ENCODE peak calls at places on chromosomes 6 and 20, in eight cellular contexts. L, Q, Y, S, J, U, F and C are unnamed samples.

GRCh38 chr20:855466-856360 is 22.2 kb downstream of the FAM110A start:
- DNase-seq in F (no peak), U (no peak), Q (no peak), L (no peak), S (no peak), J (no peak), Y (no peak), C (no peak)

GRCh38 chr6:158548418-158549161 is 11.3 kb upstream of the TMEM181 start:
- DNase-seq in Y (no peak), L (no peak), U (no peak), Q (no peak), F (no peak), J (no peak), S (peak; percentile 42), C (peak; percentile 56)

GRCh38 chr6:82283771-82284420 is 36.4 kb upstream of the IBTK start:
- DNase-seq in U (no peak), S (peak; percentile 79), J (no peak), L (peak; percentile 36), F (no peak), Y (no peak), Q (no peak), C (peak; percentile 50)

GRCh38 chr6:30615219-30615957 is 1.7 kb downstream of the PPP1R10 start:
- DNase-seq in F (no peak), Y (no peak), U (peak; percentile 68), J (no peak), Q (no peak), L (peak; percentile 39), S (peak; percentile 63), C (peak; percentile 50)

GRCh38 chr20:50729925-50730764 is 1.2 kb upstream of the PARD6B start:
- DNase-seq in S (no peak), Y (no peak), J (no peak), F (no peak), L (no peak), U (no peak), Q (no peak), C (no peak)

GRCh38 chr6:114342086-114342825 is 567 bp downstream of the HS3ST5 start:
- DNase-seq in F (peak; percentile 34), Q (no peak), L (peak; percentile 64), U (no peak), J (no peak), Y (peak; percentile 11), S (peak; percentile 37), C (peak; percentile 74)

GRCh38 chr6:150324044-150324443 is 44.8 kb upstream of the IYD start:
- DNase-seq in Y (no peak), J (no peak), Q (no peak), L (no peak), U (no peak), F (no peak), S (no peak), C (no peak)

GRCh38 chr20:63319164-63320040 is 26.4 kb downstream of the COL20A1 start:
- DNase-seq in Q (no peak), F (no peak), L (no peak), Y (peak; percentile 4), J (no peak), S (no peak), U (no peak), C (peak; percentile 10)

GRCh38 chr6:118387921-118388701 is 160.0 kb upstream of the PLN start:
- DNase-seq in Q (peak; percentile 65), U (peak; percentile 84), L (no peak), J (no peak), Y (no peak), F (no peak), S (no peak), C (no peak)

GRCh38 chr6:71383891-71384489 is 95.4 kb downstream of the OGFRL1 start:
- DNase-seq in U (no peak), F (peak; percentile 10), Y (no peak), S (no peak), L (peak; percentile 25), Q (no peak), J (no peak), C (no peak)

GRCh38 chr20:50224553-50225255 is 34.1 kb downstream of the CEBPB start:
- DNase-seq in L (no peak), S (no peak), Y (peak; percentile 86), F (no peak), Q (peak; percentile 98), J (peak; percentile 81), U (peak; percentile 94), C (no peak)

GRCh38 chr6:144006731-144007454 is 1.2 kb downstream of the PLAGL1 start:
- DNase-seq in L (peak; percentile 33), J (no peak), Y (peak; percentile 16), Q (no peak), F (no peak), S (peak; percentile 26), U (peak; percentile 30), C (no peak)

GRCh38 chr6:140485740-140486467 is 1111.5 kb upstream of the CITED2 start:
- DNase-seq in U (peak; percentile 85), J (no peak), Q (peak; percentile 81), F (no peak), Y (peak; percentile 11), L (no peak), S (no peak), C (no peak)

GRCh38 chr6:90537723-90538407 is 49.0 kb downstream of the MAP3K7 start:
- DNase-seq in U (peak; percentile 18), L (no peak), Q (peak; percentile 3), F (no peak), Y (no peak), J (no peak), S (no peak), C (no peak)

GRCh38 chr6:134347916-134348805 is 30.2 kb upstream of the SGK1 start:
- DNase-seq in F (no peak), Q (peak; percentile 28), J (peak; percentile 83), L (no peak), U (peak; percentile 84), S (no peak), Y (peak; percentile 75), C (no peak)

GRCh38 chr6:135496805-135497411 is 632 bp downstream of the AHI1 start:
- DNase-seq in J (no peak), F (no peak), U (no peak), Q (no peak), Y (no peak), S (no peak), L (no peak), C (no peak)

GRCh38 chr20:61980647-61981583 is 84.8 kb downstream of the TAF4 start:
- DNase-seq in Q (no peak), F (no peak), J (peak; percentile 12), U (peak; percentile 36), L (peak; percentile 33), Y (peak; percentile 50), S (no peak), C (no peak)

GRCh38 chr6:30493643-30494250 is 4.4 kb downstream of the HLA-E start:
- DNase-seq in F (no peak), S (no peak), Y (no peak), L (peak; percentile 28), J (no peak), Q (no peak), U (no peak), C (no peak)

GRCh38 chr6:149089508-149089907 is 228.0 kb upstream of the TAB2 start:
- DNase-seq in Y (no peak), F (no peak), L (peak; percentile 11), S (no peak), U (no peak), Q (no peak), J (no peak), C (no peak)
- TF ChIP-seq CTCF in Y (no peak), F (peak; percentile 3), L (no peak), S (peak; percentile 43), U (no peak), Q (no peak), J (peak; percentile 11), C (no peak)

GRCh38 chr20:40606660-40607059 is 82.4 kb downstream of the MAFB start:
- DNase-seq in J (no peak), U (no peak), Y (no peak), F (no peak), S (no peak), L (no peak), Q (no peak), C (no peak)
- TF ChIP-seq CTCF in J (no peak), U (no peak), Y (no peak), F (no peak), S (no peak), L (no peak), Q (no peak), C (no peak)

DNA sequence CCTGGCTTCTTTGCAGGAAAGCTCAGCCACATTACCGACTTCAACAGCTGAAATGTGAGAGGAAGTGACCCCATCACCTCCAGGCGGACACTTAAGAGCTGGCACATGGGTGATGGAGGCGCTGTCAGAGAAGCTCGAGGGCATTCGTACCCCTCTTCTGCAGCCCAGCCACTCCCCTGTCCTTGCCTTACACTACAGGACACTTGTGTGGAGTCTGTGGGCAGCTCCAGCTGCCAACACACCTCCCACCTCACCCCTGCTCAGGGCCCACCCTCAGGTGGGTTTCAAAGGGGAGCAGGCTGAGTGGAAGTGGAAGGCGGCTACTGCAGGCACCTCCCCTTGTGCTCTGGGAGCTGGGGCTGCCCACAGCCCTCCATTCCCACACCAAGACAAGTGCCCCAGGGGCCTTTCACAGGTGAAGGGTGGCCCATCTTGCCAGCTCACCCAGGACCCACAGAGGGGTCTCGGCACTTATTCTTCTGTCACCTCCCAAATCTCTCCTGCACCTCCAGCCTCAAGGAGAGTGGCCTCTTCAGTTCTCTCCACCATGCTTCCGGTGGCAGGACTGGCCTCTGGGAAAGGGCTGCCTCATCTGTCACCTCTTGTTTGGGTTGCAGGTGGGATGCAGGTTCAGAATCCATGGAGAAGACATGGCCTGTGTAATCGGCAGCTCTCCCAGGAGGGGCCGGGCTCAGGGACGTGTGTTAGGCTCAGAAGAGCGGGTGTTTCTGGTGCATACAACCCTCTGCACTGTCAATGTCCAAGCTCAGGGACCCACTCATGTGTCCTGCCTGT is 49.8 kb downstream of the IRF4 start:
- DNase-seq in F (no peak), L (no peak), Y (no peak), J (no peak), Q (no peak), U (no peak), S (no peak), C (no peak)
- TF ChIP-seq CTCF in F (no peak), L (no peak), Y (no peak), J (no peak), Q (no peak), U (no peak), S (no peak), C (no peak)

GRCh38 chr20:38294334-38294592 is 9.7 kb upstream of the BPI start:
- DNase-seq in Y (no peak), U (no peak), Q (no peak), S (no peak), F (no peak), L (no peak), J (no peak), C (no peak)

GRCh38 chr20:38291961-38292360 is 12.0 kb upstream of the BPI start:
- DNase-seq in Q (no peak), J (no peak), Y (no peak), L (no peak), S (no peak), F (no peak), U (no peak), C (no peak)

GRCh38 chr20:38293490-38294333 is 10.2 kb upstream of the BPI start:
- DNase-seq in J (no peak), L (no peak), U (no peak), F (no peak), Q (no peak), Y (no peak), S (no peak), C (no peak)

GRCh38 chr20:38290829-38291581 is 13.0 kb upstream of the BPI start:
- DNase-seq in J (no peak), Y (peak; percentile 39), F (no peak), S (peak; percentile 68), L (peak; percentile 39), Q (peak; percentile 57), U (peak; percentile 41), C (no peak)

DNA sequence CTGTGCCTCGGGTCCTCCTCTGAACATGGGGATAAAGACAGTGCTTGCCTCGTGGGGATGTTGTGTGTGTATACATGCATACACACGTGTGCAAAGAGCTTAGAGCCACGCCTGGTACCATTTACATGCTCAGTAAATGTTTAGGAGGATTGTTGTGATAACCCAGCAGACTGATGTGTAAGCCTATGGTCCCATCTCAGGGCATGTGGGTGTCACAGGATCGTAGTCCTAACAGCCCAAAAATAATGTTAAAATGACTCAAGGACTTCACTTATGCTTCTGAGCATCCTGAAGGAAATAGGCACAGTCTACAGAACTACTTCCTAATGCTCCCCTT is 12.4 kb upstream of the BPI start:
- DNase-seq in U (no peak), S (no peak), L (no peak), Q (no peak), J (no peak), Y (no peak), F (no peak), C (no peak)
- TF ChIP-seq CTCF in U (no peak), S (no peak), L (no peak), Q (no peak), J (no peak), Y (no peak), F (no peak), C (no peak)